ENCODE peak calls at places on chromosomes 3 and 15, in four cellular contexts. B is A549, C is GM12878, P is HepG2. A is an unnamed sample.

GRCh38 chr3:42844815-42845214 is 30.9 kb downstream of the CYP8B1 start:
- DNase-seq in B (no peak), C (no peak), P (no peak), A (no peak)

GRCh38 chr3:182644013-182644412 is 149.3 kb upstream of the ATP11B start:
- DNase-seq in B (no peak), C (no peak), P (no peak), A (no peak)

GRCh38 chr3:127831723-127832172 is 9.4 kb upstream of the MGLL start:
- DNase-seq in B (peak), C (no peak), P (no peak), A (peak)

GRCh38 chr15:96274698-96275097 is 55.8 kb upstream of the NR2F2 start:
- DNase-seq in B (no peak), C (no peak), P (no peak), A (no peak)

GRCh38 chr3:71930056-71930991 is 145.4 kb upstream of the PROK2 start:
- DNase-seq in B (peak), C (no peak), P (peak), A (peak)

GRCh38 chr3:178631950-178632349 is 95.7 kb downstream of the KCNMB2 start:
- DNase-seq in B (no peak), C (no peak), P (no peak), A (no peak)

GRCh38 chr15:41347236-41347635 is 14.6 kb downstream of the NUSAP1 start:
- DNase-seq in B (no peak), C (no peak), P (no peak), A (no peak)

GRCh38 chr3:194462936-194463335 is 23.9 kb downstream of the ATP13A3 start:
- DNase-seq in B (no peak), C (no peak), P (no peak), A (no peak)

GRCh38 chr3:35782355-35782754 is 143.0 kb downstream of the ARPP21 start:
- DNase-seq in B (no peak), C (no peak), P (no peak), A (no peak)

GRCh38 chr3:122952509-122952908 is 75.1 kb downstream of the SEMA5B start:
- DNase-seq in B (peak), C (peak), P (no peak), A (peak)

GRCh38 chr15:37115538-37115937 is 15.2 kb upstream of the MEIS2 start:
- DNase-seq in B (no peak), C (no peak), P (no peak), A (no peak)

GRCh38 chr15:40363611-40364010 is 5.6 kb downstream of the DISP2 start:
- DNase-seq in B (no peak), C (no peak), P (no peak), A (no peak)

GRCh38 chr15:59026207-59026606 is 38.7 kb downstream of the RNF111 start:
- DNase-seq in B (no peak), C (no peak), P (no peak), A (no peak)

GRCh38 chr3:165196577-165197561 is 685 bp upstream of the SLITRK3 start:
- DNase-seq in B (no peak), C (no peak), P (no peak), A (no peak)

GRCh38 chr15:63593705-63594671 is 3.2 kb upstream of the FBXL22 start:
- DNase-seq in B (no peak), C (no peak), P (no peak), A (no peak)

GRCh38 chr3:157063926-157064325 is 96.0 kb downstream of the CCNL1 start:
- DNase-seq in B (no peak), C (no peak), P (no peak), A (no peak)

GRCh38 chr3:136787226-136787793 is 31.6 kb upstream of the SLC35G2 start:
- DNase-seq in B (no peak), C (no peak), P (peak), A (peak)

GRCh38 chr3:64642327-64643151 is 45.3 kb downstream of the ADAMTS9 start:
- DNase-seq in B (no peak), C (no peak), P (no peak), A (no peak)

GRCh38 chr15:59042041-59042440 is 54.6 kb downstream of the RNF111 start:
- DNase-seq in B (no peak), C (no peak), P (no peak), A (peak)

GRCh38 chr3:164479406-164479805 is 598.9 kb downstream of the SI start:
- DNase-seq in B (no peak), C (no peak), P (no peak), A (no peak)

GRCh38 chr3:124985358-124985757 is 50.8 kb upstream of the MUC13 start:
- DNase-seq in B (peak), C (no peak), P (no peak), A (no peak)

GRCh38 chr3:181410870-181411269 is 300.9 kb upstream of the SOX2 start:
- DNase-seq in B (no peak), C (no peak), P (no peak), A (no peak)

GRCh38 chr3:8500208-8500961 is 1.2 kb upstream of the LMCD1 start:
- DNase-seq in B (peak), C (no peak), P (peak), A (no peak)

GRCh38 chr3:137343283-137343682 is 385.5 kb downstream of the IL20RB start:
- DNase-seq in B (no peak), C (no peak), P (no peak), A (no peak)

GRCh38 chr3:172447611-172448579 is at the start of gene GHSR:
- DNase-seq in B (no peak), C (no peak), P (no peak), A (no peak)

GRCh38 chr3:167941234-167941995 is 154.3 kb downstream of the GOLIM4 start:
- DNase-seq in B (no peak), C (no peak), P (no peak), A (peak)

GRCh38 chr3:42063886-42064285 is 27.3 kb upstream of the TRAK1 start:
- DNase-seq in B (peak), C (no peak), P (no peak), A (no peak)

GRCh38 chr3:105423392-105423791 is 56.7 kb downstream of the ALCAM start:
- DNase-seq in B (no peak), C (no peak), P (no peak), A (no peak)

GRCh38 chr15:96207377-96208006 is 123.0 kb upstream of the NR2F2 start:
- DNase-seq in B (no peak), C (no peak), P (no peak), A (no peak)

GRCh38 chr3:47578119-47578630 is 490 bp downstream of the CSPG5 start:
- DNase-seq in B (no peak), C (no peak), P (no peak), A (peak)

GRCh38 chr15:99555089-99555488 is 10.7 kb upstream of the MEF2A start:
- DNase-seq in B (no peak), C (no peak), P (no peak), A (no peak)

GRCh38 chr3:127114337-127115070 is 78.4 kb upstream of the PRR23E start:
- DNase-seq in B (no peak), C (no peak), P (no peak), A (no peak)

GRCh38 chr3:63230146-63230545 is 48.0 kb upstream of the SYNPR start:
- DNase-seq in B (no peak), C (no peak), P (no peak), A (no peak)

GRCh38 chr3:63228087-63228486 is 50.0 kb upstream of the SYNPR start:
- DNase-seq in B (no peak), C (no peak), P (no peak), A (no peak)

GRCh38 chr3:63231556-63231955 is 46.6 kb upstream of the SYNPR start:
- DNase-seq in B (no peak), C (no peak), P (no peak), A (no peak)

GRCh38 chr3:63228677-63229076 is 49.4 kb upstream of the SYNPR start:
- DNase-seq in B (peak), C (no peak), P (peak), A (peak)

DNA sequence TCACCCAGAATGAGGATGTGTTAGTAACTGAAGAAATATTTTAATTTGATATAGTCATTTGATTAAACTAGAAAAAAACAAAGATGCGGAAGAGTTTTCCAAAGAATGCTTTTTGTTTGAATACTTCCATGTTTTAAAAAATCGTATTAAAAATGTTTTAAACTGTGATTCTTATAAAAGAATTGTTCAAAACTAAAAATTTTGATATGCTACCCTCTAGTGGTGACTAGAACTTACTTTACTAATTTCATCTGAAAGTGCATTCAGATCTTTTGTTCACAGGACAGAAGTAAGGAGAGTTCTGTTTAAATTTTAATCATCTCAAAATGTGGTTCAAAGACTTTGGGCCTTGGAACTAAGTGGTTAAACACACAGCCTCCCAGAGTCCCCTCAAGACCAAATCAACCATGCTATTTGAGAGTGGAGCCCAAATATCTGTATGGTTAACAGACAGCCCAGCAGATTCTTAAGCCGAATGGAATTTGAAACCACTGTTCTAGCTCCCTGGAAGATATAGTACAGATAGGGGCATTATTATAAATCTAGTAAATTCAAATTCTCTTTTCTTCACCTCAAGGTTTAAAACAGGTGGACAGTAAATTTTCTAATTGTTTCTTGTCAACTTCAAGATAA is 45.2 kb upstream of the SYNPR start:
- DNase-seq in B (no peak), C (no peak), P (no peak), A (no peak)
- TF ChIP-seq MYC in B (no peak), C (no peak), P (no peak), A (no peak)

DNA sequence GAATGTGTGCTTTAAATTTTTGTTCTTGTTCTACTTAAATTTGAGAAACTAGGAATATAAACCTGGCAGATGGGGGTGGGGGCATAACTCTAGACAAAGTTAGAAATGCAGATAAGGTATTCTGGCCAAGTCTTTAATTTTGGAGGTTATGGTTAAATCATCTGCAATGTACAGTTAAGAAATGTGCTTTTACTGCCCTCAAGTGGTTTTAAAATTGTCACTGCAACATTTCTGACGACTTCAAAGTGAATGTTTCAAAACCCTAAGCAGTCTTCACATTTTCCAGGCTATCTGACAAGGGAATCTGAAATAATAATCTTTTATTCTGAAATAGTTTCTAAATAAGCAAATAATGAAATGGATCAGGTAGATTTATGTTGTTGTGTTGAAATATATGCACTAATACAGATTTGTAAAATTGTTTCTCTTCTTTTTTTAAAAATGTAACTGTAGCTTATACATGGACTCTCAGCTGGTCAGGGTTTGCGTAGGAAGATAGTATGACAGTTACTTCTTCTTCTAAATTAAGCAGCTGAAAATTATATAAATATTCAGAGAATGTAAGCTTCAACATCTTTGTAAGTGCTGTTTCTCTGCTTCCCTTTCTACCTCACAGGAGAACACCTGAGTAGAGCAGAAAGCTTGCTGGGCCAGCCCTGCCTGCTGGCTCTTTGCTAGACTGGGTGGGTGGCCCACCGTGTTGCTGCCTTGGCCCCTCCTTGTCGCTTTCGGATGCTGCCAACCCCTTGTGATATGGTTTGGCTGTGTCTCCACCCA is 45.0 kb downstream of the SUCNR1 start:
- DNase-seq in B (peak), C (peak), P (peak), A (peak)
- TF ChIP-seq CTCF in B (peak), C (peak), P (peak), A (peak)

DNA sequence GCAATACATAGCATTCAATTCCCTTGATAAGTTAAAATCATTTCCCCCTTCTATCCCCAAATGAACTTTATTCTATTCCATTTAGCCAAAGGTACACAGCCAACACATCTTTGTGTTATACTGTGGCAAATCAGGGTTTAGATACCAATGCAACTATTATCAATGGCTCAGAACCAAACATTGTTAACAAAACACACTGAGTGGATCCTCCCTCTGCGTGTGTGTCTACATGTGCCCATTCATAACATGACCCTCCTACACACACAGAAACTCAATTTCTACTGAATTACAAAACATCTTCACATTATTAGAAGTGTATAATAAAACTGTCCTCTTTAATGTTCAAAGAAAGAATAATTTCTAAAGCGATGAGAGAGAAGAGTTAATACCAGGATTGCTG is 1.3 kb downstream of the TTBK2 start:
- DNase-seq in B (no peak), C (no peak), P (no peak), A (no peak)
- H3K4me3 ChIP-seq in B (peak), C (peak), P (peak), A (peak)

GRCh38 chr15:42608110-42608531 is 32.7 kb downstream of the STARD9 start:
- DNase-seq in B (no peak), C (peak), P (no peak), A (peak)
- TF ChIP-seq MYC in B (no peak), C (no peak), P (no peak), A (peak)

DNA sequence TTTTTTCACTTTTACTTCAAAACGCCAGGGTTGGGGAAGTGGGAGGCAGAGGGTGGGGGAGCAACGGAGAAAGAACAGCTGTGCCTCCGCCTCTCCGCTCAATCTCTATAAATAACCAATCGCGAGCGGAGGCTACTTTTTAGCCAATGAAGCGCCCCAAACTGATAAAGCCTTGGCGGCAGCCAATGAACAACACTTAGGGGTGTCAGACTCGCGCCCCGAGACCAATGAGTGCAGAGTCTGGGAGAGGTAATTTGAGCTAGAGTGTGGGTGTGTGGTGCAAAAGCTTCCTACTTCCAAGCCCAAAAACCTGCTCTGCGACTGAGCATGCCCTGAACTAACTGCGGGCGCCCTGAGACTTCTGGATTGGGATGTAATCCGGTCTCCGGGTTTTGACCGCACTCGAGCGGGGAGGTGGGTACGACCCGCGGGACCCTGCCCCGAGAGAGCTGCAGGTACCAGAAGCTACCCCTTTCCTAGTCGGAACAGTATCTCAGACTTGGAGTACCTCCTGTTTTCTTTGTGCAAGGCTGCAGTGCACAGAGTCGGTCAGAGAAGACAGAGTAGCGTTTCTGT is 800 bp upstream of the RAP2B start:
- DNase-seq in B (peak), C (peak), P (peak), A (peak)
- TF ChIP-seq CTCF in B (no peak), C (no peak), P (no peak), A (no peak)

A was measured in NB4.